ENCODE peak calls at places on chromosomes 4 and X, in seven cellular contexts. W, O, U, J, Q, N and X are unnamed samples. For H3K4me1, the result is how much of the 10 kb centered on the place peaks cover.

GRCh38 chrX:119235872-119236598 is at the start of gene PGRMC1:
- DNase-seq in Q (peak), O (peak), W (peak), J (peak), N (peak), U (peak), X (peak)

GRCh38 chr4:23458061-23458460 is 431.8 kb downstream of the PPARGC1A start:
- DNase-seq in O (no peak), W (no peak), N (no peak), J (no peak), U (no peak), Q (no peak), X (no peak)

GRCh38 chrX:115036029-115036428 is 18.6 kb upstream of the IL13RA2 start:
- DNase-seq in W (no peak), J (no peak), U (no peak), N (no peak), O (no peak), Q (no peak), X (no peak)

GRCh38 chr4:2416564-2417195 is 1.8 kb downstream of the ZFYVE28 start:
- DNase-seq in N (peak), O (no peak), Q (peak), U (no peak), J (no peak), W (peak), X (no peak)

GRCh38 chrX:38172596-38172995 is 48.1 kb downstream of the SRPX start:
- DNase-seq in Q (no peak), O (no peak), J (no peak), N (no peak), U (no peak), W (no peak), X (no peak)

GRCh38 chr4:69470561-69470960 is 25.1 kb downstream of the UGT2B4 start:
- DNase-seq in O (no peak), Q (peak), N (no peak), W (no peak), U (no peak), J (no peak), X (no peak)

GRCh38 chr4:101183658-101184373 is 163.5 kb downstream of the PPP3CA start:
- DNase-seq in O (no peak), J (no peak), U (no peak), N (no peak), Q (no peak), W (no peak), X (no peak)

GRCh38 chr4:46979283-46979682 is 14.1 kb downstream of the GABRA4 start:
- DNase-seq in Q (no peak), O (no peak), U (no peak), N (no peak), J (no peak), W (no peak), X (no peak)

GRCh38 chr4:177161781-177162180 is 147.9 kb upstream of the NEIL3 start:
- DNase-seq in J (no peak), W (no peak), N (no peak), Q (no peak), O (no peak), U (no peak), X (no peak)

GRCh38 chr4:4457803-4458550 is 71.1 kb downstream of the NSG1 start:
- DNase-seq in N (peak), W (peak), Q (peak), U (no peak), J (no peak), O (no peak), X (peak)

GRCh38 chrX:74656079-74656745 is 41.8 kb upstream of the RLIM start:
- DNase-seq in W (no peak), Q (peak), N (peak), U (no peak), J (no peak), O (no peak), X (no peak)

GRCh38 chrX:96715412-96715940 is 30.8 kb downstream of the DIAPH2 start:
- DNase-seq in Q (no peak), N (no peak), J (no peak), O (no peak), W (no peak), U (no peak), X (no peak)

GRCh38 chr4:39932776-39933402 is 44.8 kb downstream of the PDS5A start:
- DNase-seq in N (peak), U (no peak), J (no peak), O (no peak), Q (no peak), W (peak), X (no peak)

GRCh38 chrX:24154490-24155034 is 5.0 kb downstream of the ZFX start:
- DNase-seq in W (no peak), N (no peak), J (no peak), U (no peak), Q (no peak), O (no peak), X (no peak)

GRCh38 chr4:81260443-81261102 is 45.6 kb upstream of the PRKG2 start:
- DNase-seq in O (no peak), J (no peak), U (no peak), N (no peak), Q (peak), W (no peak), X (peak)

GRCh38 chr4:166143227-166143626 is 270.2 kb downstream of the TLL1 start:
- DNase-seq in U (peak), W (peak), J (no peak), Q (no peak), O (no peak), N (no peak), X (no peak)

GRCh38 chrX:103878466-103879151 is 46.6 kb upstream of the RAB9B start:
- DNase-seq in W (peak), U (no peak), Q (peak), J (peak), N (peak), O (no peak), X (no peak)

GRCh38 chrX:40209951-40210617 is 112.3 kb upstream of the BCOR start:
- DNase-seq in U (no peak), Q (no peak), J (no peak), N (no peak), W (peak), O (no peak), X (no peak)

GRCh38 chr4:147076179-147076578 is 130.5 kb upstream of the TTC29 start:
- DNase-seq in W (no peak), O (no peak), N (no peak), Q (no peak), U (no peak), J (no peak), X (no peak)

GRCh38 chr4:106687026-106687425 is 318.4 kb upstream of the GIMD1 start:
- DNase-seq in O (no peak), N (no peak), Q (no peak), J (no peak), U (no peak), W (no peak), X (no peak)

GRCh38 chr4:23822181-23822580 is 67.7 kb downstream of the PPARGC1A start:
- DNase-seq in N (no peak), U (no peak), O (no peak), J (no peak), W (peak), Q (peak), X (no peak)

GRCh38 chr4:82842593-82842992 is 44.0 kb upstream of the SCD5 start:
- DNase-seq in O (no peak), J (no peak), W (no peak), N (peak), U (no peak), Q (peak), X (no peak)

GRCh38 chr4:1396806-1397455 is 9.3 kb downstream of the NKX1-1 start:
- DNase-seq in J (no peak), N (no peak), Q (no peak), O (no peak), U (peak), W (no peak), X (no peak)

GRCh38 chr4:54320826-54321320 is 91.8 kb downstream of the PDGFRA start:
- DNase-seq in O (no peak), W (no peak), U (no peak), J (no peak), Q (no peak), N (no peak), X (no peak)

GRCh38 chr4:94451051-94451404 is 714 bp upstream of the PDLIM5 start:
- DNase-seq in U (no peak), N (no peak), W (no peak), O (no peak), Q (no peak), J (no peak), X (no peak)

GRCh38 chr4:89254847-89255246 is 52.8 kb downstream of the GPRIN3 start:
- DNase-seq in U (peak), J (peak), O (no peak), N (peak), W (peak), Q (peak), X (peak)

GRCh38 chr4:110508827-110509446 is 33.0 kb downstream of the ENPEP start:
- DNase-seq in O (no peak), J (no peak), N (peak), Q (peak), U (no peak), W (no peak), X (no peak)

GRCh38 chr4:83378426-83378825 is 43.8 kb upstream of the HPSE start:
- DNase-seq in O (no peak), U (no peak), W (no peak), J (no peak), N (no peak), Q (peak), X (no peak)

DNA sequence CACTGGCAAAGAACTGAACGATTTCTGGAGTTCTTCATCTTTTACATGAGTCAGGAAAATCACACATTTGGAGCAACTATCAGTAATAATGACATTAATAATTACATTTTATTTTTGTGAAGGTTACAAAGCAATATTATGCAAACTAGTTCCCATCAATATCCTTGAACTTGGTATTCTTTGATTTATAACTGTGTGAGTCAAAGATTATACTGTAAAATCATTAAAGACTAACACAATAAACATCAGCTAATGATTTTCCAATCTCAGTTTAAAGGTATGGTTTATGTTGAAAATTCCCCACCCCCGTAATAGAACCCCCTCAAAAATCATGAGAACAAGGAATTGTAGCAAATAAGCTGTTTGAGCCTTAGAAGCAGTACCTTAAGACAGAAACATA is 22.1 kb upstream of the SH3D19 start:
- DNase-seq in U (no peak), O (no peak), N (no peak), Q (no peak), J (no peak), W (no peak), X (no peak)
- H3K4me1 ChIP-seq in U (under half), O (under half), N (under half), Q (under half), J (under half), W (under half), X (under half)

DNA sequence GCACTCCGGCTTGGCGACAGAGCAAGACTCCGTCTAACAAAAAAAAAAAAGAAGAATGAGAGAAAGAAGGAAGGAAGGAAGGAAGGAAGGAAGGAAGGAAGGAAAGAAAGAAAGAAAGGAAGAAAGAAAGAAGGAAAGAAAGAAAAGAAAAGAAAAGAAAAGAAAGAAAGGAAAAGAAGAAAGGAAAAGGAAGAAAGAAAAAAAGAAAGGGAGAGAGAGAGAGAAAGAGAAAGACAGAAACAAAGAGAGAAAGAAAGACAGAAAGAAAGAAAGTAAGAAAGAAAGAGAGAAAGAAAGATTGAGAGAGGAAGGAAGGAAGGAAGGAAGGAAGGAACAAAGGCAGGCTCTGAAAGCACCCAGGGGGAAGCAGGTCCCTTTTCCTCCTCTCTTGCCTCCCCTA is 336.6 kb upstream of the GATB start:
- DNase-seq in Q (no peak), W (no peak), J (no peak), N (no peak), O (no peak), U (no peak), X (no peak)
- H3K4me1 ChIP-seq in Q (under half), W (under half), J (under half), N (under half), O (under half), U (half or more), X (under half)

DNA sequence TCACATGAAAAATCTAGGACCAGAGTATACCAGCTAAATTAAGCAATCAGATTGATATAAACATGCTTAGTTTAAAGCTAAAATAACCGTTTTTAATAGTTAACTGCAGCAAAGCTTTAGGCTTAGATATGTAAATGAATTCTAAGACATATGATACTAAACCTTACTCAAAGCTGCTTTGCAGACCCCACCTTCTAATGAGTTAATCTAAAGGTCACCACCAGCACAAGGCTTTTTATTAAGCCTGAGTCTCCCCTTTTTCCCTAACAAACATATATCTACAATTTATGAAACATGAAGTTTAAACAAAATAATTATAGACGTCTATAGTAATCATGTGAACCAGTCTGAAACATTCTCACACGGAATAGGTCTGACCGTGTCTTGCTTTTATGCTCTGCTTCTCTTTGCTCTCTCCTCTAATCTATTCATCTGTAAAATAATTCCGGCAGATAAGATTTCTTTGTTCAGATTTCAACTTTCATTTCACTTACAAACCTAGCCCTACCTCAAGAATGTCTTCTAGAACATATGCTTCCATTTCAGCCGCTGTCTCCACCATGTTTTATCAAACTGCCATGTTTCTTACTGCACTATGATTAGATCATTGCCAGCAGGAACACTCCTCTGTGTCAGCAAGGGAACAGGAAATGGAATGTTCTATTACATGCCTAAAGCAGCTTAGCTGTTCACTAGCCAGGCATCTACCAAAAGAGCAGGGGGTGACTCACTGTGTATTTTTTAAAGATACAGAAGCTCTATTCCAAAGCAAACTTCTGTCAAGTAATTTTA is 35.9 kb downstream of the ANKRD17 start:
- DNase-seq in O (peak), N (peak), W (peak), J (peak), Q (peak), U (peak), X (no peak)
- H3K4me1 ChIP-seq in O (under half), N (under half), W (under half), J (under half), Q (under half), U (under half), X (under half)

GRCh38 chr4:38671594-38671943 is 7.6 kb downstream of the KLF3 start:
- DNase-seq in N (no peak), J (no peak), Q (no peak), W (no peak), O (no peak), U (no peak), X (no peak)
- H3K4me1 ChIP-seq in N (under half), J (half or more), Q (half or more), W (half or more), O (half or more), U (half or more), X (under half)